ENCODE peak calls at places on chromosomes 12 and 14, in seven cellular contexts. H is iPS DF 19.7, Y is NCI-H1092 treated with DMSO at 0.1 percent for 48 hours, Q is KG1, E is Karpas-422, J is GM03348, L is AG20443. U is an unnamed sample.

GRCh38 chr12:22228022-22228875 is 106.3 kb downstream of the ST8SIA1 start:
- DNase-seq in Y (no peak), L (peak), E (no peak), J (peak), Q (no peak), H (no peak), U (no peak)

GRCh38 chr12:56661979-56662638 is 16.3 kb upstream of the ATP5F1B start:
- DNase-seq in J (no peak), Q (no peak), E (no peak), H (no peak), Y (no peak), L (no peak), U (no peak)

GRCh38 chr14:80901813-80902212 is 39.7 kb downstream of the CEP128 start:
- DNase-seq in H (no peak), L (no peak), Y (no peak), E (no peak), J (no peak), Q (no peak), U (no peak)

GRCh38 chr12:106246891-106247730 is 709 bp downstream of the CKAP4 start:
- DNase-seq in L (peak), Y (no peak), Q (no peak), J (peak), H (no peak), E (no peak), U (no peak)

GRCh38 chr12:14691560-14691959 is 4.8 kb downstream of the GUCY2C start:
- DNase-seq in H (no peak), E (peak), L (no peak), J (no peak), Q (peak), Y (peak), U (no peak)

GRCh38 chr14:94867931-94868597 is 98.2 kb upstream of the GSC start:
- DNase-seq in H (no peak), Y (no peak), L (peak), E (no peak), Q (no peak), J (no peak), U (no peak)

GRCh38 chr12:123958462-123958861 is 14.2 kb downstream of the CCDC92 start:
- DNase-seq in J (no peak), H (no peak), E (no peak), Q (no peak), Y (no peak), L (no peak), U (no peak)

GRCh38 chr14:28744126-28744525 is 22.5 kb upstream of the FOXG1 start:
- DNase-seq in E (no peak), L (no peak), H (no peak), Q (no peak), Y (no peak), J (no peak), U (no peak)

GRCh38 chr12:41968661-41969060 is 176.0 kb downstream of the GXYLT1 start:
- DNase-seq in L (no peak), Q (no peak), H (no peak), E (no peak), J (no peak), Y (no peak), U (no peak)

GRCh38 chr14:76115010-76115422 is 36.7 kb upstream of the GPATCH2L start:
- DNase-seq in H (peak), J (no peak), Y (no peak), E (no peak), L (no peak), Q (no peak), U (no peak)

GRCh38 chr12:49885663-49886461 is 17.8 kb downstream of the FAIM2 start:
- DNase-seq in H (no peak), E (no peak), L (no peak), J (no peak), Y (no peak), Q (no peak), U (no peak)

GRCh38 chr14:68306265-68306933 is 486.5 kb downstream of the ZFP36L1 start:
- DNase-seq in Q (no peak), J (no peak), E (peak), Y (no peak), H (no peak), L (no peak), U (no peak)

GRCh38 chr12:5927732-5928516 is 17.1 kb downstream of the ANO2 start:
- DNase-seq in L (no peak), J (no peak), Q (no peak), E (no peak), Y (no peak), H (no peak), U (no peak)

GRCh38 chr12:115998119-115998633 is 279.3 kb downstream of the MED13L start:
- DNase-seq in L (peak), J (peak), H (peak), Q (no peak), Y (no peak), E (peak), U (peak)

GRCh38 chr12:107277850-107278249 is 184.5 kb upstream of the CRY1 start:
- DNase-seq in E (no peak), Q (no peak), J (peak), Y (no peak), H (no peak), L (peak), U (no peak)

GRCh38 chr12:124686001-124686884 is 118.8 kb upstream of the NCOR2 start:
- DNase-seq in H (no peak), E (peak), L (peak), J (peak), Q (no peak), Y (no peak), U (no peak)

GRCh38 chr12:73612571-73612970 is 925.1 kb upstream of the ATXN7L3B start:
- DNase-seq in H (no peak), E (no peak), Y (no peak), J (no peak), Q (no peak), L (no peak), U (no peak)

GRCh38 chr12:92094751-92095161 is 50.9 kb downstream of the BTG1 start:
- DNase-seq in Q (no peak), H (no peak), Y (no peak), J (peak), E (no peak), L (peak), U (no peak)

GRCh38 chr14:50064993-50065392 is 51.4 kb downstream of the VCPKMT start:
- DNase-seq in Y (no peak), H (no peak), E (no peak), Q (no peak), J (no peak), L (peak), U (no peak)

GRCh38 chr12:19707948-19708409 is 268.7 kb downstream of the AEBP2 start:
- DNase-seq in L (no peak), Y (no peak), Q (no peak), E (peak), J (no peak), H (no peak), U (no peak)

GRCh38 chr12:116922194-116922897 is 11.6 kb downstream of the FBXW8 start:
- DNase-seq in Q (no peak), J (no peak), E (no peak), H (no peak), L (no peak), Y (no peak), U (no peak)

GRCh38 chr12:32695787-32696186 is 16.7 kb downstream of the DNM1L start:
- DNase-seq in J (no peak), L (no peak), E (no peak), Q (no peak), Y (no peak), H (no peak), U (no peak)

GRCh38 chr14:105204206-105204930 is 23.3 kb upstream of the NUDT14 start:
- DNase-seq in J (peak), Y (no peak), E (no peak), H (no peak), Q (no peak), L (peak), U (no peak)

GRCh38 chr12:65615091-65615490 is 209.2 kb upstream of the HMGA2 start:
- DNase-seq in H (no peak), Q (no peak), E (no peak), Y (no peak), L (peak), J (peak), U (no peak)

U was measured in SK-N-MC.